ENCODE peak calls at places on chromosomes 4 and X, in nine cellular contexts. G is IMR-90, M is DND-41, B is GM12878, D is AG09309, C is WERI-Rb-1, W is PC-3, L is GM12865, K is AG04450. E is an unnamed sample.

GRCh38 chr4:152014280-152014679 is 253.5 kb upstream of the GATB start:
- DNase-seq in M (peak), K (no peak), C (no peak), B (peak), D (no peak), G (no peak), L (peak), W (no peak), E (no peak)

GRCh38 chr4:111776546-111776945 is 368.7 kb upstream of the FAM241A start:
- DNase-seq in G (no peak), C (no peak), D (no peak), K (no peak), M (no peak), W (no peak), L (no peak), B (no peak), E (no peak)

GRCh38 chr4:54403700-54404453 is 174.8 kb downstream of the PDGFRA start:
- DNase-seq in W (no peak), B (no peak), M (no peak), C (no peak), G (no peak), D (no peak), K (no peak), L (no peak), E (no peak)

GRCh38 chr4:149896428-149896827 is 80.8 kb upstream of the IQCM start:
- DNase-seq in G (peak), L (no peak), W (peak), K (no peak), C (peak), B (no peak), D (peak), M (no peak), E (peak)

GRCh38 chrX:54891573-54891972 is 29.1 kb upstream of the TRO start:
- DNase-seq in G (peak), B (no peak), D (peak), C (peak), M (peak), W (peak), K (no peak), L (peak), E (no peak)

GRCh38 chrX:40402771-40403533 is 177.8 kb upstream of the ATP6AP2 start:
- DNase-seq in C (peak), D (peak), L (peak), W (peak), G (peak), B (no peak), K (peak), M (no peak), E (no peak)

GRCh38 chr4:83217721-83218522 is 66.7 kb downstream of the COQ2 start:
- DNase-seq in M (peak), B (peak), K (no peak), W (no peak), L (peak), G (no peak), C (no peak), D (no peak), E (no peak)

GRCh38 chr4:11743961-11744360 is 315.3 kb upstream of the HS3ST1 start:
- DNase-seq in B (no peak), D (no peak), L (no peak), W (no peak), C (no peak), M (no peak), K (no peak), G (no peak), E (no peak)

GRCh38 chrX:63128509-63128908 is 222.6 kb downstream of the SPIN4 start:
- DNase-seq in C (peak), K (no peak), W (peak), M (peak), B (peak), D (no peak), L (peak), G (peak), E (no peak)

GRCh38 chr4:5893013-5893580 is at the start of gene CRMP1:
- DNase-seq in K (no peak), W (no peak), L (no peak), C (peak), M (no peak), G (no peak), D (no peak), B (no peak), E (no peak)

GRCh38 chr4:21664355-21664754 is 284.2 kb downstream of the KCNIP4 start:
- DNase-seq in K (no peak), W (no peak), C (no peak), M (no peak), B (no peak), G (no peak), L (no peak), D (no peak), E (no peak)
- TF ChIP-seq CTCF in K (no peak), W (no peak), C (no peak), M (no peak), B (no peak), G (no peak), L (no peak), D (no peak), E (no peak)

GRCh38 chr4:123997116-123997515 is 600.5 kb downstream of the SPRY1 start:
- DNase-seq in B (no peak), K (no peak), W (peak), G (no peak), D (no peak), L (no peak), M (no peak), C (no peak), E (no peak)
- H3K4me3 ChIP-seq in B (no peak), K (no peak), W (no peak), G (no peak), D (no peak), L (no peak), M (no peak), C (no peak), E (no peak)

GRCh38 chr4:85228264-85228663 is 246.7 kb upstream of the ARHGAP24 start:
- DNase-seq in M (no peak), D (no peak), B (no peak), K (no peak), C (no peak), L (peak), G (no peak), W (peak), E (no peak)
- TF ChIP-seq CTCF in M (no peak), D (no peak), B (peak), K (no peak), C (peak), L (peak), G (no peak), W (peak), E (no peak)

DNA sequence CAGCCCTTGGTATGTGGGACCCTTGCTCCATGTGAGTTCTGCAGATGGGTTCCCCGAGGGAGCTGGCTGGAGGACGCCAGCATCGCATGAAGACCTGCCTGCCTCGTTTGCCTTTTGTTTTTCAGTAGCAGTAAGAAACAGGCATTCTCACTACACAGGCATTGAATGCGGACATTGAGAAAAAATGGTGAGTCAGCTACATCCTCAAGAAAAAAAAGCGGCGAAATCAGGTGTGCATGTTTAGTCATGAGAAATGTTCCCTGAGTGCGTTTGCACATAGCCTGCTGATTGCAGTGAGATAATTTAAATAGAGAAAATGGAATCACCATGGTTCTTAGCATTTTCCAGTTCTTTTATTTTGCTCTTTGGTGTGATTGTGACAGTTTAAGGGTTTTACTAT is 54.1 kb upstream of the CLDN34 start:
- DNase-seq in M (no peak), C (no peak), D (no peak), L (no peak), G (peak), B (no peak), W (peak), K (no peak), E (no peak)
- H3K4me3 ChIP-seq in M (no peak), C (no peak), D (no peak), L (no peak), G (peak), B (no peak), W (peak), K (peak), E (peak)

GRCh38 chrX:152733261-152733975 is at the start of the genes CSAG1 and MAGEA12:
- DNase-seq in W (no peak), G (no peak), K (no peak), L (no peak), M (no peak), D (no peak), B (no peak), C (no peak), E (no peak)
- TF ChIP-seq CTCF in W (no peak), G (no peak), K (no peak), L (no peak), M (no peak), D (no peak), B (no peak), C (no peak), E (no peak)